ENCODE peak calls at places on chromosomes 2 and 18, in four cellular contexts. Q, T, B and R are unnamed samples.

GRCh38 chr2:172084484-172084733 is 898 bp upstream of the DLX1 start:
- DNase-seq in Q (no peak), T (no peak), B (no peak), R (no peak)

GRCh38 chr2:118748245-118748885 is 99.1 kb downstream of the EN1 start:
- DNase-seq in Q (peak; percentile 24), T (no peak), B (no peak), R (no peak)

GRCh38 chr2:109402180-109402579 is 211.6 kb downstream of the SEPTIN10 start:
- DNase-seq in Q (no peak), T (no peak), B (no peak), R (no peak)

GRCh38 chr2:223269386-223269785 is 217.4 kb downstream of the KCNE4 start:
- DNase-seq in Q (no peak), T (no peak), B (no peak), R (no peak)

GRCh38 chr2:229955663-229956062 is 33.4 kb downstream of the FBXO36 start:
- DNase-seq in Q (no peak), T (no peak), B (no peak), R (no peak)

GRCh38 chr2:178764097-178764496 is 43.1 kb downstream of the TTN start:
- DNase-seq in Q (peak; percentile 16), T (no peak), B (no peak), R (no peak)

GRCh38 chr2:137910641-137911040 is 53.6 kb upstream of the HNMT start:
- DNase-seq in Q (peak; percentile 29), T (peak; percentile 9), B (no peak), R (no peak)

GRCh38 chr2:165114345-165114943 is 89.4 kb downstream of the SCN3A start:
- DNase-seq in Q (peak; percentile 53), T (no peak), B (no peak), R (no peak)

GRCh38 chr2:100211517-100211916 is 69.1 kb upstream of the AFF3 start:
- DNase-seq in Q (peak; percentile 5), T (peak; percentile 95), B (no peak), R (no peak)

GRCh38 chr2:121093735-121094520 is 191.1 kb downstream of the TFCP2L1 start:
- DNase-seq in Q (peak; percentile 25), T (no peak), B (no peak), R (no peak)

GRCh38 chr2:186848873-186849578 is at the start of gene ZSWIM2:
- DNase-seq in Q (peak; percentile 87), T (no peak), B (peak; percentile 52), R (no peak)

GRCh38 chr18:52979888-52980287 is 639.9 kb downstream of the DCC start:
- DNase-seq in Q (no peak), T (no peak), B (no peak), R (no peak)

GRCh38 chr2:170222298-170222697 is 44.4 kb downstream of the MYO3B start:
- DNase-seq in Q (no peak), T (no peak), B (no peak), R (no peak)

GRCh38 chr2:10235909-10236550 is 66.7 kb upstream of the HPCAL1 start:
- DNase-seq in Q (no peak), T (no peak), B (no peak), R (no peak)

GRCh38 chr2:117536139-117536538 is 278.4 kb upstream of the DDX18 start:
- DNase-seq in Q (no peak), T (peak; percentile 17), B (no peak), R (no peak)

GRCh38 chr2:58920001-58920400 is 678.9 kb upstream of the FANCL start:
- DNase-seq in Q (peak; percentile 46), T (no peak), B (no peak), R (no peak)

GRCh38 chr2:184047536-184047935 is 550.8 kb upstream of the ZNF804A start:
- DNase-seq in Q (no peak), T (no peak), B (no peak), R (no peak)

GRCh38 chr2:45283764-45284620 is 274.7 kb upstream of the SIX2 start:
- DNase-seq in Q (peak; percentile 89), T (peak; percentile 26), B (no peak), R (no peak)

GRCh38 chr2:184346338-184346862 is 251.9 kb upstream of the ZNF804A start:
- DNase-seq in Q (no peak), T (no peak), B (no peak), R (no peak)

GRCh38 chr2:176613358-176614032 is 344.3 kb downstream of the MTX2 start:
- DNase-seq in Q (peak; percentile 63), T (no peak), B (no peak), R (no peak)
- H3K4me3 ChIP-seq in Q (no peak overlapping the region), T (no peak overlapping the region), B (no peak overlapping the region), R (no peak overlapping the region)

DNA sequence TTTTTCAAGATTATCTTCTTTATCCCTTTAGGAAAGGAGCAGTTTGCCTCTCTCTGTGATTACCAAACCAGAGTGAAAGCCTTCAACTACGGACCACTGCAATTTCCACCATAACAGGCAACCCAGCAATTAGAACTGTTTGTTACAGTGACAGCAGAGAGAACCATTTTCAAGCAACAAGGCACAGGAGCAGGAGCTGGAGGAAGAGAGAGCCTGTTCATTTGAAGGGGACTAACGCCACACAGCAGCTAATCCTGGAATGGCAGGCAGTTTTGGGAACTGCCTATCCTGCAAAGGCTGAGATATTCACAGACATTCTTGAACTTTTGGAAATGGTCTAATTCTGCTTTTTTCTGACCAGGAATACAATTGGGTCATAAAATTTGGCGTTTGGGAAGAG is 1541.9 kb upstream of the PIK3C3 start:
- DNase-seq in Q (peak; percentile 37), T (peak; percentile 19), B (peak; percentile 42), R (no peak)
- TF ChIP-seq CTCF in Q (peak; percentile 47), T (peak; percentile 31), B (peak; percentile 62), R (no peak)

DNA sequence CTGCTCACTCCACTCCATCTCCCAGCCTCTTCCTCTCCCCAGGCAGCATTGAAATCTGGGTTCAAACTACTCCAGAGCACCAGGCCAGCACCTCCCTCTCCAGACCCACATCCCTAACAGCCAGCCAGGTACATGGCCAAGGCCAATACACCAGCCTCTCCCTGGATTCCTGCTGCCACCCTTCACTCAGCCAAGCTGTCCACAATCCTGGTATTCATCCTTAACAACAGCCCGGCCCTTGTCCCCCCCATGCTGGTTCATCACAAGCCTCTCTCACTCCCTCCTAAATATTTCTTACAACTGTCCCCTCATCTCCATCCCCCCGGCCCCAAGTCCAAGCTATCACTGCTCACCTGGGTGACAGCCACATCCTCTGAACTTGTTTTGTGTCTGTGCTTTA is 129.9 kb upstream of the HAAO start:
- DNase-seq in Q (no peak), T (no peak), B (no peak), R (no peak)
- H3K4me3 ChIP-seq in Q (no peak overlapping the region), T (no peak overlapping the region), B (no peak overlapping the region), R (no peak overlapping the region)

GRCh38 chr18:46174317-46175039 is 70.3 kb downstream of the HAUS1 start:
- DNase-seq in Q (peak; percentile 39), T (peak; percentile 70), B (no peak), R (peak; percentile 29)
- TF ChIP-seq CTCF in Q (no peak), T (no peak), B (no peak), R (no peak)

GRCh38 chr18:581106-581505 is 926 bp downstream of the CETN1 start:
- DNase-seq in Q (no peak), T (no peak), B (no peak), R (no peak)

GRCh38 chr18:577606-578005 is 2.6 kb upstream of the CETN1 start:
- DNase-seq in Q (no peak), T (no peak), B (no peak), R (no peak)

GRCh38 chr18:582465-582864 is 2.3 kb downstream of the CETN1 start:
- DNase-seq in Q (no peak), T (no peak), B (no peak), R (no peak)

GRCh38 chr18:576924-577323 is 3.3 kb upstream of the CETN1 start:
- DNase-seq in Q (no peak), T (no peak), B (no peak), R (no peak)

DNA sequence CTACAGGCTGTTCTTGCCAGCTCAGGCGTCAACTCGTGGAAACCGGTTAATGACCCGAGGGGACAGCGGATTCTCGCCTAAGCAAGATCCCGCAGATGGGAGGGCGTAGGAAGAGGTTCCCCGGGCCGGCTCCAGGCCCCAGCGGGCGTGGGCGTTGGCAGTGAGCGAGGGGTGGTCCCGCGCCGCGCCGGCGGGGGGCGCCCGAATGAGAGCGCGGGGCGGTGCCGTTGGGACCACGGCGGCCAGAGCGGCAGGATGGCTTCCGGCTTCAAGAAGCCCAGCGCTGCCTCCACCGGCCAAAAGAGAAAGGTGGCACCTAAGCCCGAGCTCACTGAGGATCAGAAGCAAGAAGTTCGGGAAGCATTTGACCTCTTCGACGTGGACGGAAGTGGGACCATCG is at the start of gene CETN1:
- DNase-seq in Q (no peak), T (no peak), B (no peak), R (no peak)
- H3K4me3 ChIP-seq in Q (no peak within 1 kb of the TSS), T (no peak within 1 kb of the TSS), B (no peak within 1 kb of the TSS), R (no peak within 1 kb of the TSS)

GRCh38 chr2:215271466-215271865 is 40.4 kb upstream of the ATIC start:
- DNase-seq in Q (no peak), T (no peak), B (no peak), R (no peak)

GRCh38 chr2:215274829-215275228 is 37.0 kb upstream of the ATIC start:
- DNase-seq in Q (no peak), T (no peak), B (no peak), R (no peak)

GRCh38 chr2:215272918-215273317 is 38.9 kb upstream of the ATIC start:
- DNase-seq in Q (no peak), T (no peak), B (no peak), R (no peak)

GRCh38 chr2:215269397-215270117 is 42.3 kb upstream of the ATIC start:
- DNase-seq in Q (peak; percentile 82), T (peak; percentile 74), B (peak; percentile 59), R (peak; percentile 63)

GRCh38 chr2:215270118-215270451 is 41.8 kb upstream of the ATIC start:
- DNase-seq in Q (no peak), T (no peak), B (no peak), R (no peak)
- TF ChIP-seq CTCF in Q (no peak), T (no peak), B (no peak), R (peak; percentile 1)

GRCh38 chr2:201233192-201234166 is 26.9 kb upstream of the CASP8 start:
- DNase-seq in Q (peak; percentile 58), T (peak; percentile 97), B (no peak), R (peak; percentile 71)
- H3K4me3 ChIP-seq in Q (peak overlapping the region; percentile 26), T (peak overlapping the region; percentile 85), B (peak overlapping the region; percentile 5), R (peak overlapping the region; percentile 79)